ENCODE peak calls at places on chromosome 19, in nine cellular contexts. One of them, this sample, is unnamed.

GRCh38 chr19:39139305-39140194 is 14.0 kb downstream of the PAK4 start:
- DNase-seq in activated naive CD8-positive, alpha-beta T cell treated with anti-CD3 and anti-CD28 coated beads, Interleukin-2, amount 50 U/mL, for 24 hours: no peak
- DNase-seq in stimulated activated CD8-positive, alpha-beta memory T cell treated with anti-CD3 and anti-CD28 coated beads, Interleukin-2, amount 100 ng/mL, for 1 hour: no peak
- DNase-seq in NCI-H510A treated with DMSO at 0.1 percent for 48 hours: no peak
- DNase-seq in mucosa of gallbladder: no peak
- DNase-seq in left lung: no peak
- DNase-seq in KG1: no peak
- DNase-seq in NCI-H2171 treated with DMSO at 0.1 percent for 48 hours: no peak
- DNase-seq in anterior cingulate cortex: no peak
- DNase-seq in this sample: no peak

GRCh38 chr19:48856921-48857320 is 11.5 kb downstream of the PLEKHA4 start:
- DNase-seq in activated naive CD8-positive, alpha-beta T cell treated with anti-CD3 and anti-CD28 coated beads, Interleukin-2, amount 50 U/mL, for 24 hours: no peak
- DNase-seq in stimulated activated CD8-positive, alpha-beta memory T cell treated with anti-CD3 and anti-CD28 coated beads, Interleukin-2, amount 100 ng/mL, for 1 hour: no peak
- DNase-seq in NCI-H510A treated with DMSO at 0.1 percent for 48 hours: no peak
- DNase-seq in mucosa of gallbladder: no peak
- DNase-seq in left lung: no peak
- DNase-seq in KG1: no peak
- DNase-seq in NCI-H2171 treated with DMSO at 0.1 percent for 48 hours: no peak
- DNase-seq in anterior cingulate cortex: no peak
- DNase-seq in this sample: peak; percentile 41

GRCh38 chr19:9797871-9798270 is 21.0 kb downstream of the FBXL12 start:
- DNase-seq in activated naive CD8-positive, alpha-beta T cell treated with anti-CD3 and anti-CD28 coated beads, Interleukin-2, amount 50 U/mL, for 24 hours: no peak
- DNase-seq in stimulated activated CD8-positive, alpha-beta memory T cell treated with anti-CD3 and anti-CD28 coated beads, Interleukin-2, amount 100 ng/mL, for 1 hour: no peak
- DNase-seq in NCI-H510A treated with DMSO at 0.1 percent for 48 hours: no peak
- DNase-seq in mucosa of gallbladder: no peak
- DNase-seq in left lung: no peak
- DNase-seq in KG1: no peak
- DNase-seq in NCI-H2171 treated with DMSO at 0.1 percent for 48 hours: no peak
- DNase-seq in anterior cingulate cortex: no peak
- DNase-seq in this sample: peak; percentile 91

GRCh38 chr19:1672038-1672768 is 19.8 kb upstream of the TCF3 start:
- DNase-seq in activated naive CD8-positive, alpha-beta T cell treated with anti-CD3 and anti-CD28 coated beads, Interleukin-2, amount 50 U/mL, for 24 hours: peak; percentile 75
- DNase-seq in stimulated activated CD8-positive, alpha-beta memory T cell treated with anti-CD3 and anti-CD28 coated beads, Interleukin-2, amount 100 ng/mL, for 1 hour: peak; percentile 25
- DNase-seq in NCI-H510A treated with DMSO at 0.1 percent for 48 hours: no peak
- DNase-seq in mucosa of gallbladder: no peak
- DNase-seq in left lung: no peak
- DNase-seq in KG1: no peak
- DNase-seq in NCI-H2171 treated with DMSO at 0.1 percent for 48 hours: peak; percentile 23
- DNase-seq in anterior cingulate cortex: peak; percentile 8
- DNase-seq in this sample: peak; percentile 47

GRCh38 chr19:32914879-32915278 is 45.3 kb upstream of the SLC7A9 start:
- DNase-seq in activated naive CD8-positive, alpha-beta T cell treated with anti-CD3 and anti-CD28 coated beads, Interleukin-2, amount 50 U/mL, for 24 hours: no peak
- DNase-seq in stimulated activated CD8-positive, alpha-beta memory T cell treated with anti-CD3 and anti-CD28 coated beads, Interleukin-2, amount 100 ng/mL, for 1 hour: no peak
- DNase-seq in NCI-H510A treated with DMSO at 0.1 percent for 48 hours: no peak
- DNase-seq in mucosa of gallbladder: no peak
- DNase-seq in left lung: no peak
- DNase-seq in KG1: no peak
- DNase-seq in NCI-H2171 treated with DMSO at 0.1 percent for 48 hours: no peak
- DNase-seq in anterior cingulate cortex: no peak
- DNase-seq in this sample: peak; percentile 40

GRCh38 chr19:18368504-18369222 is 17.3 kb upstream of the GDF15 start:
- DNase-seq in activated naive CD8-positive, alpha-beta T cell treated with anti-CD3 and anti-CD28 coated beads, Interleukin-2, amount 50 U/mL, for 24 hours: no peak
- DNase-seq in stimulated activated CD8-positive, alpha-beta memory T cell treated with anti-CD3 and anti-CD28 coated beads, Interleukin-2, amount 100 ng/mL, for 1 hour: no peak
- DNase-seq in NCI-H510A treated with DMSO at 0.1 percent for 48 hours: no peak
- DNase-seq in mucosa of gallbladder: no peak
- DNase-seq in left lung: peak; percentile 62
- DNase-seq in KG1: no peak
- DNase-seq in NCI-H2171 treated with DMSO at 0.1 percent for 48 hours: no peak
- DNase-seq in anterior cingulate cortex: no peak
- DNase-seq in this sample: no peak

GRCh38 chr19:33797821-33798633 is 1.4 kb downstream of the KCTD15 start:
- DNase-seq in activated naive CD8-positive, alpha-beta T cell treated with anti-CD3 and anti-CD28 coated beads, Interleukin-2, amount 50 U/mL, for 24 hours: peak; percentile 38
- DNase-seq in stimulated activated CD8-positive, alpha-beta memory T cell treated with anti-CD3 and anti-CD28 coated beads, Interleukin-2, amount 100 ng/mL, for 1 hour: no peak
- DNase-seq in NCI-H510A treated with DMSO at 0.1 percent for 48 hours: peak; percentile 45
- DNase-seq in mucosa of gallbladder: no peak
- DNase-seq in left lung: no peak
- DNase-seq in KG1: no peak
- DNase-seq in NCI-H2171 treated with DMSO at 0.1 percent for 48 hours: no peak
- DNase-seq in anterior cingulate cortex: peak; percentile 34
- DNase-seq in this sample: no peak

GRCh38 chr19:8221161-8221560 is 12.0 kb downstream of the CERS4 start:
- DNase-seq in activated naive CD8-positive, alpha-beta T cell treated with anti-CD3 and anti-CD28 coated beads, Interleukin-2, amount 50 U/mL, for 24 hours: no peak
- DNase-seq in stimulated activated CD8-positive, alpha-beta memory T cell treated with anti-CD3 and anti-CD28 coated beads, Interleukin-2, amount 100 ng/mL, for 1 hour: no peak
- DNase-seq in NCI-H510A treated with DMSO at 0.1 percent for 48 hours: no peak
- DNase-seq in mucosa of gallbladder: no peak
- DNase-seq in left lung: no peak
- DNase-seq in KG1: no peak
- DNase-seq in NCI-H2171 treated with DMSO at 0.1 percent for 48 hours: no peak
- DNase-seq in anterior cingulate cortex: peak; percentile 59
- DNase-seq in this sample: no peak

GRCh38 chr19:10796653-10797052 is 39.4 kb downstream of the TMED1 start:
- DNase-seq in activated naive CD8-positive, alpha-beta T cell treated with anti-CD3 and anti-CD28 coated beads, Interleukin-2, amount 50 U/mL, for 24 hours: no peak
- DNase-seq in stimulated activated CD8-positive, alpha-beta memory T cell treated with anti-CD3 and anti-CD28 coated beads, Interleukin-2, amount 100 ng/mL, for 1 hour: no peak
- DNase-seq in NCI-H510A treated with DMSO at 0.1 percent for 48 hours: no peak
- DNase-seq in mucosa of gallbladder: no peak
- DNase-seq in left lung: no peak
- DNase-seq in KG1: no peak
- DNase-seq in NCI-H2171 treated with DMSO at 0.1 percent for 48 hours: no peak
- DNase-seq in anterior cingulate cortex: peak; percentile 46
- DNase-seq in this sample: no peak

GRCh38 chr19:18940791-18941627 is at the start of gene HOMER3:
- DNase-seq in activated naive CD8-positive, alpha-beta T cell treated with anti-CD3 and anti-CD28 coated beads, Interleukin-2, amount 50 U/mL, for 24 hours: peak; percentile 85
- DNase-seq in stimulated activated CD8-positive, alpha-beta memory T cell treated with anti-CD3 and anti-CD28 coated beads, Interleukin-2, amount 100 ng/mL, for 1 hour: peak; percentile 40
- DNase-seq in NCI-H510A treated with DMSO at 0.1 percent for 48 hours: peak; percentile 64
- DNase-seq in mucosa of gallbladder: peak; percentile 77
- DNase-seq in left lung: peak; percentile 82
- DNase-seq in KG1: no peak
- DNase-seq in NCI-H2171 treated with DMSO at 0.1 percent for 48 hours: peak; percentile 77
- DNase-seq in anterior cingulate cortex: peak; percentile 75
- DNase-seq in this sample: peak; percentile 72

GRCh38 chr19:51507640-51508058 is 6.0 kb upstream of the SIGLEC12 start:
- DNase-seq in activated naive CD8-positive, alpha-beta T cell treated with anti-CD3 and anti-CD28 coated beads, Interleukin-2, amount 50 U/mL, for 24 hours: no peak
- DNase-seq in stimulated activated CD8-positive, alpha-beta memory T cell treated with anti-CD3 and anti-CD28 coated beads, Interleukin-2, amount 100 ng/mL, for 1 hour: no peak
- DNase-seq in NCI-H510A treated with DMSO at 0.1 percent for 48 hours: no peak
- DNase-seq in mucosa of gallbladder: no peak
- DNase-seq in left lung: no peak
- DNase-seq in KG1: no peak
- DNase-seq in NCI-H2171 treated with DMSO at 0.1 percent for 48 hours: no peak
- DNase-seq in anterior cingulate cortex: no peak
- DNase-seq in this sample: no peak

GRCh38 chr19:24052811-24053210 is 34.2 kb upstream of the ZNF254 start:
- DNase-seq in activated naive CD8-positive, alpha-beta T cell treated with anti-CD3 and anti-CD28 coated beads, Interleukin-2, amount 50 U/mL, for 24 hours: no peak
- DNase-seq in stimulated activated CD8-positive, alpha-beta memory T cell treated with anti-CD3 and anti-CD28 coated beads, Interleukin-2, amount 100 ng/mL, for 1 hour: no peak
- DNase-seq in NCI-H510A treated with DMSO at 0.1 percent for 48 hours: no peak
- DNase-seq in mucosa of gallbladder: no peak
- DNase-seq in left lung: no peak
- DNase-seq in KG1: peak; percentile 8
- DNase-seq in NCI-H2171 treated with DMSO at 0.1 percent for 48 hours: no peak
- DNase-seq in anterior cingulate cortex: no peak
- DNase-seq in this sample: no peak

GRCh38 chr19:13460045-13460444 is 46.2 kb downstream of the CACNA1A start:
- DNase-seq in activated naive CD8-positive, alpha-beta T cell treated with anti-CD3 and anti-CD28 coated beads, Interleukin-2, amount 50 U/mL, for 24 hours: no peak
- DNase-seq in stimulated activated CD8-positive, alpha-beta memory T cell treated with anti-CD3 and anti-CD28 coated beads, Interleukin-2, amount 100 ng/mL, for 1 hour: no peak
- DNase-seq in NCI-H510A treated with DMSO at 0.1 percent for 48 hours: no peak
- DNase-seq in mucosa of gallbladder: no peak
- DNase-seq in left lung: no peak
- DNase-seq in KG1: no peak
- DNase-seq in NCI-H2171 treated with DMSO at 0.1 percent for 48 hours: no peak
- DNase-seq in anterior cingulate cortex: no peak
- DNase-seq in this sample: peak; percentile 46

GRCh38 chr19:54430306-54431254 is 15.3 kb downstream of the TTYH1 start:
- DNase-seq in activated naive CD8-positive, alpha-beta T cell treated with anti-CD3 and anti-CD28 coated beads, Interleukin-2, amount 50 U/mL, for 24 hours: peak; percentile 66
- DNase-seq in stimulated activated CD8-positive, alpha-beta memory T cell treated with anti-CD3 and anti-CD28 coated beads, Interleukin-2, amount 100 ng/mL, for 1 hour: no peak
- DNase-seq in NCI-H510A treated with DMSO at 0.1 percent for 48 hours: no peak
- DNase-seq in mucosa of gallbladder: peak; percentile 21
- DNase-seq in left lung: no peak
- DNase-seq in KG1: no peak
- DNase-seq in NCI-H2171 treated with DMSO at 0.1 percent for 48 hours: no peak
- DNase-seq in anterior cingulate cortex: peak; percentile 65
- DNase-seq in this sample: peak; percentile 74

GRCh38 chr19:18683955-18684641 is 618 bp downstream of the CRTC1 start:
- DNase-seq in activated naive CD8-positive, alpha-beta T cell treated with anti-CD3 and anti-CD28 coated beads, Interleukin-2, amount 50 U/mL, for 24 hours: no peak
- DNase-seq in stimulated activated CD8-positive, alpha-beta memory T cell treated with anti-CD3 and anti-CD28 coated beads, Interleukin-2, amount 100 ng/mL, for 1 hour: no peak
- DNase-seq in NCI-H510A treated with DMSO at 0.1 percent for 48 hours: no peak
- DNase-seq in mucosa of gallbladder: no peak
- DNase-seq in left lung: no peak
- DNase-seq in KG1: no peak
- DNase-seq in NCI-H2171 treated with DMSO at 0.1 percent for 48 hours: peak; percentile 25
- DNase-seq in anterior cingulate cortex: no peak
- DNase-seq in this sample: no peak

GRCh38 chr19:1066748-1067340 is at the start of gene ARHGAP45:
- DNase-seq in activated naive CD8-positive, alpha-beta T cell treated with anti-CD3 and anti-CD28 coated beads, Interleukin-2, amount 50 U/mL, for 24 hours: peak; percentile 88
- DNase-seq in stimulated activated CD8-positive, alpha-beta memory T cell treated with anti-CD3 and anti-CD28 coated beads, Interleukin-2, amount 100 ng/mL, for 1 hour: peak; percentile 67
- DNase-seq in NCI-H510A treated with DMSO at 0.1 percent for 48 hours: no peak
- DNase-seq in mucosa of gallbladder: no peak
- DNase-seq in left lung: peak; percentile 70
- DNase-seq in KG1: peak; percentile 47
- DNase-seq in NCI-H2171 treated with DMSO at 0.1 percent for 48 hours: no peak
- DNase-seq in anterior cingulate cortex: no peak
- DNase-seq in this sample: peak; percentile 48

GRCh38 chr19:5891938-5892771 is 11.4 kb downstream of the NDUFA11 start:
- DNase-seq in activated naive CD8-positive, alpha-beta T cell treated with anti-CD3 and anti-CD28 coated beads, Interleukin-2, amount 50 U/mL, for 24 hours: peak; percentile 35
- DNase-seq in stimulated activated CD8-positive, alpha-beta memory T cell treated with anti-CD3 and anti-CD28 coated beads, Interleukin-2, amount 100 ng/mL, for 1 hour: no peak
- DNase-seq in NCI-H510A treated with DMSO at 0.1 percent for 48 hours: peak; percentile 20
- DNase-seq in mucosa of gallbladder: peak; percentile 50
- DNase-seq in left lung: no peak
- DNase-seq in KG1: no peak
- DNase-seq in NCI-H2171 treated with DMSO at 0.1 percent for 48 hours: peak; percentile 11
- DNase-seq in anterior cingulate cortex: peak; percentile 36
- DNase-seq in this sample: peak; percentile 60

GRCh38 chr19:44141191-44142013 is at the start of gene ZNF234:
- DNase-seq in activated naive CD8-positive, alpha-beta T cell treated with anti-CD3 and anti-CD28 coated beads, Interleukin-2, amount 50 U/mL, for 24 hours: peak; percentile 73
- DNase-seq in stimulated activated CD8-positive, alpha-beta memory T cell treated with anti-CD3 and anti-CD28 coated beads, Interleukin-2, amount 100 ng/mL, for 1 hour: peak; percentile 45
- DNase-seq in NCI-H510A treated with DMSO at 0.1 percent for 48 hours: peak; percentile 40
- DNase-seq in mucosa of gallbladder: peak; percentile 84
- DNase-seq in left lung: peak; percentile 84
- DNase-seq in KG1: peak; percentile 61
- DNase-seq in NCI-H2171 treated with DMSO at 0.1 percent for 48 hours: peak; percentile 66
- DNase-seq in anterior cingulate cortex: peak; percentile 81
- DNase-seq in this sample: peak; percentile 70

GRCh38 chr19:48443262-48443661 is 2.5 kb upstream of the GRWD1 start:
- DNase-seq in activated naive CD8-positive, alpha-beta T cell treated with anti-CD3 and anti-CD28 coated beads, Interleukin-2, amount 50 U/mL, for 24 hours: no peak
- DNase-seq in stimulated activated CD8-positive, alpha-beta memory T cell treated with anti-CD3 and anti-CD28 coated beads, Interleukin-2, amount 100 ng/mL, for 1 hour: no peak
- DNase-seq in NCI-H510A treated with DMSO at 0.1 percent for 48 hours: no peak
- DNase-seq in mucosa of gallbladder: no peak
- DNase-seq in left lung: no peak
- DNase-seq in KG1: no peak
- DNase-seq in NCI-H2171 treated with DMSO at 0.1 percent for 48 hours: peak; percentile 18
- DNase-seq in anterior cingulate cortex: peak; percentile 9
- DNase-seq in this sample: no peak

GRCh38 chr19:50690439-50690838 is 29.2 kb downstream of the SHANK1 start:
- DNase-seq in activated naive CD8-positive, alpha-beta T cell treated with anti-CD3 and anti-CD28 coated beads, Interleukin-2, amount 50 U/mL, for 24 hours: no peak
- DNase-seq in stimulated activated CD8-positive, alpha-beta memory T cell treated with anti-CD3 and anti-CD28 coated beads, Interleukin-2, amount 100 ng/mL, for 1 hour: no peak
- DNase-seq in NCI-H510A treated with DMSO at 0.1 percent for 48 hours: no peak
- DNase-seq in mucosa of gallbladder: no peak
- DNase-seq in left lung: no peak
- DNase-seq in KG1: no peak
- DNase-seq in NCI-H2171 treated with DMSO at 0.1 percent for 48 hours: no peak
- DNase-seq in anterior cingulate cortex: no peak
- DNase-seq in this sample: no peak

GRCh38 chr19:48842744-48843162 is 6.5 kb upstream of the HSD17B14 start:
- DNase-seq in activated naive CD8-positive, alpha-beta T cell treated with anti-CD3 and anti-CD28 coated beads, Interleukin-2, amount 50 U/mL, for 24 hours: peak; percentile 51
- DNase-seq in stimulated activated CD8-positive, alpha-beta memory T cell treated with anti-CD3 and anti-CD28 coated beads, Interleukin-2, amount 100 ng/mL, for 1 hour: no peak
- DNase-seq in NCI-H510A treated with DMSO at 0.1 percent for 48 hours: peak; percentile 35
- DNase-seq in mucosa of gallbladder: peak; percentile 44
- DNase-seq in left lung: no peak
- DNase-seq in KG1: peak; percentile 27
- DNase-seq in NCI-H2171 treated with DMSO at 0.1 percent for 48 hours: peak; percentile 62
- DNase-seq in anterior cingulate cortex: peak; percentile 3
- DNase-seq in this sample: peak; percentile 64

GRCh38 chr19:47716270-47716937 is 3.2 kb downstream of the EHD2 start:
- DNase-seq in activated naive CD8-positive, alpha-beta T cell treated with anti-CD3 and anti-CD28 coated beads, Interleukin-2, amount 50 U/mL, for 24 hours: no peak
- DNase-seq in stimulated activated CD8-positive, alpha-beta memory T cell treated with anti-CD3 and anti-CD28 coated beads, Interleukin-2, amount 100 ng/mL, for 1 hour: no peak
- DNase-seq in NCI-H510A treated with DMSO at 0.1 percent for 48 hours: no peak
- DNase-seq in mucosa of gallbladder: no peak
- DNase-seq in left lung: no peak
- DNase-seq in KG1: no peak
- DNase-seq in NCI-H2171 treated with DMSO at 0.1 percent for 48 hours: no peak
- DNase-seq in anterior cingulate cortex: no peak
- DNase-seq in this sample: no peak

GRCh38 chr19:38255759-38256052 is 468 bp downstream of the PPP1R14A start:
- DNase-seq in activated naive CD8-positive, alpha-beta T cell treated with anti-CD3 and anti-CD28 coated beads, Interleukin-2, amount 50 U/mL, for 24 hours: no peak
- DNase-seq in stimulated activated CD8-positive, alpha-beta memory T cell treated with anti-CD3 and anti-CD28 coated beads, Interleukin-2, amount 100 ng/mL, for 1 hour: no peak
- DNase-seq in NCI-H510A treated with DMSO at 0.1 percent for 48 hours: no peak
- DNase-seq in mucosa of gallbladder: no peak
- DNase-seq in left lung: no peak
- DNase-seq in KG1: no peak
- DNase-seq in NCI-H2171 treated with DMSO at 0.1 percent for 48 hours: no peak
- DNase-seq in anterior cingulate cortex: peak; percentile 47
- DNase-seq in this sample: no peak

GRCh38 chr19:38263696-38264485 is 482 bp upstream of the SPINT2 start:
- DNase-seq in activated naive CD8-positive, alpha-beta T cell treated with anti-CD3 and anti-CD28 coated beads, Interleukin-2, amount 50 U/mL, for 24 hours: peak; percentile 72
- DNase-seq in stimulated activated CD8-positive, alpha-beta memory T cell treated with anti-CD3 and anti-CD28 coated beads, Interleukin-2, amount 100 ng/mL, for 1 hour: peak; percentile 14
- DNase-seq in NCI-H510A treated with DMSO at 0.1 percent for 48 hours: peak; percentile 99
- DNase-seq in mucosa of gallbladder: peak; percentile 91
- DNase-seq in left lung: peak; percentile 87
- DNase-seq in KG1: peak; percentile 57
- DNase-seq in NCI-H2171 treated with DMSO at 0.1 percent for 48 hours: peak; percentile 96
- DNase-seq in anterior cingulate cortex: no peak
- DNase-seq in this sample: peak; percentile 90

GRCh38 chr19:17687857-17688784 is at the start of gene UNC13A:
- DNase-seq in activated naive CD8-positive, alpha-beta T cell treated with anti-CD3 and anti-CD28 coated beads, Interleukin-2, amount 50 U/mL, for 24 hours: peak; percentile 62
- DNase-seq in stimulated activated CD8-positive, alpha-beta memory T cell treated with anti-CD3 and anti-CD28 coated beads, Interleukin-2, amount 100 ng/mL, for 1 hour: no peak
- DNase-seq in NCI-H510A treated with DMSO at 0.1 percent for 48 hours: peak; percentile 83
- DNase-seq in mucosa of gallbladder: peak; percentile 30
- DNase-seq in left lung: no peak
- DNase-seq in KG1: no peak
- DNase-seq in NCI-H2171 treated with DMSO at 0.1 percent for 48 hours: peak; percentile 72
- DNase-seq in anterior cingulate cortex: peak; percentile 48
- DNase-seq in this sample: no peak

GRCh38 chr19:8366121-8366581 is 2.2 kb downstream of the ANGPTL4 start:
- DNase-seq in activated naive CD8-positive, alpha-beta T cell treated with anti-CD3 and anti-CD28 coated beads, Interleukin-2, amount 50 U/mL, for 24 hours: no peak
- DNase-seq in stimulated activated CD8-positive, alpha-beta memory T cell treated with anti-CD3 and anti-CD28 coated beads, Interleukin-2, amount 100 ng/mL, for 1 hour: no peak
- DNase-seq in NCI-H510A treated with DMSO at 0.1 percent for 48 hours: no peak
- DNase-seq in mucosa of gallbladder: no peak
- DNase-seq in left lung: no peak
- DNase-seq in KG1: no peak
- DNase-seq in NCI-H2171 treated with DMSO at 0.1 percent for 48 hours: no peak
- DNase-seq in anterior cingulate cortex: no peak
- DNase-seq in this sample: no peak

GRCh38 chr19:56105090-56105701 is 15.9 kb downstream of the ZNF787 start:
- DNase-seq in activated naive CD8-positive, alpha-beta T cell treated with anti-CD3 and anti-CD28 coated beads, Interleukin-2, amount 50 U/mL, for 24 hours: peak; percentile 61
- DNase-seq in stimulated activated CD8-positive, alpha-beta memory T cell treated with anti-CD3 and anti-CD28 coated beads, Interleukin-2, amount 100 ng/mL, for 1 hour: peak; percentile 12
- DNase-seq in NCI-H510A treated with DMSO at 0.1 percent for 48 hours: no peak
- DNase-seq in mucosa of gallbladder: peak; percentile 77
- DNase-seq in left lung: peak; percentile 84
- DNase-seq in KG1: no peak
- DNase-seq in NCI-H2171 treated with DMSO at 0.1 percent for 48 hours: peak; percentile 82
- DNase-seq in anterior cingulate cortex: peak; percentile 62
- DNase-seq in this sample: peak; percentile 49

GRCh38 chr19:3945838-3946237 is 13.0 kb downstream of the NMRK2 start:
- DNase-seq in activated naive CD8-positive, alpha-beta T cell treated with anti-CD3 and anti-CD28 coated beads, Interleukin-2, amount 50 U/mL, for 24 hours: no peak
- DNase-seq in stimulated activated CD8-positive, alpha-beta memory T cell treated with anti-CD3 and anti-CD28 coated beads, Interleukin-2, amount 100 ng/mL, for 1 hour: no peak
- DNase-seq in NCI-H510A treated with DMSO at 0.1 percent for 48 hours: no peak
- DNase-seq in mucosa of gallbladder: no peak
- DNase-seq in left lung: no peak
- DNase-seq in KG1: no peak
- DNase-seq in NCI-H2171 treated with DMSO at 0.1 percent for 48 hours: no peak
- DNase-seq in anterior cingulate cortex: no peak
- DNase-seq in this sample: no peak

GRCh38 chr19:44585371-44586141 is 27.8 kb upstream of the IGSF23 start:
- DNase-seq in activated naive CD8-positive, alpha-beta T cell treated with anti-CD3 and anti-CD28 coated beads, Interleukin-2, amount 50 U/mL, for 24 hours: no peak
- DNase-seq in stimulated activated CD8-positive, alpha-beta memory T cell treated with anti-CD3 and anti-CD28 coated beads, Interleukin-2, amount 100 ng/mL, for 1 hour: no peak
- DNase-seq in NCI-H510A treated with DMSO at 0.1 percent for 48 hours: no peak
- DNase-seq in mucosa of gallbladder: no peak
- DNase-seq in left lung: no peak
- DNase-seq in KG1: no peak
- DNase-seq in NCI-H2171 treated with DMSO at 0.1 percent for 48 hours: no peak
- DNase-seq in anterior cingulate cortex: no peak
- DNase-seq in this sample: peak; percentile 75

GRCh38 chr19:21463449-21464105 is 41.8 kb upstream of the ZNF429 start:
- DNase-seq in activated naive CD8-positive, alpha-beta T cell treated with anti-CD3 and anti-CD28 coated beads, Interleukin-2, amount 50 U/mL, for 24 hours: peak; percentile 46
- DNase-seq in stimulated activated CD8-positive, alpha-beta memory T cell treated with anti-CD3 and anti-CD28 coated beads, Interleukin-2, amount 100 ng/mL, for 1 hour: no peak
- DNase-seq in NCI-H510A treated with DMSO at 0.1 percent for 48 hours: peak; percentile 78
- DNase-seq in mucosa of gallbladder: peak; percentile 64
- DNase-seq in left lung: peak; percentile 53
- DNase-seq in KG1: peak; percentile 82
- DNase-seq in NCI-H2171 treated with DMSO at 0.1 percent for 48 hours: no peak
- DNase-seq in anterior cingulate cortex: no peak
- DNase-seq in this sample: peak; percentile 56

GRCh38 chr19:12767150-12767549 is 8.2 kb downstream of the HOOK2 start:
- DNase-seq in activated naive CD8-positive, alpha-beta T cell treated with anti-CD3 and anti-CD28 coated beads, Interleukin-2, amount 50 U/mL, for 24 hours: no peak
- DNase-seq in stimulated activated CD8-positive, alpha-beta memory T cell treated with anti-CD3 and anti-CD28 coated beads, Interleukin-2, amount 100 ng/mL, for 1 hour: no peak
- DNase-seq in NCI-H510A treated with DMSO at 0.1 percent for 48 hours: no peak
- DNase-seq in mucosa of gallbladder: no peak
- DNase-seq in left lung: no peak
- DNase-seq in KG1: no peak
- DNase-seq in NCI-H2171 treated with DMSO at 0.1 percent for 48 hours: no peak
- DNase-seq in anterior cingulate cortex: no peak
- DNase-seq in this sample: no peak